ENCODE peak calls at places on chromosomes 5 and 9, in ten cellular contexts. L, W, K, H, S, B, T, C, Y and A are unnamed samples.

GRCh38 chr5:105030153-105030552 is 1467.6 kb upstream of the NUDT12 start:
- DNase-seq in L (no peak), W (no peak), K (no peak), H (no peak), S (no peak), B (no peak), T (no peak), C (no peak), Y (no peak), A (no peak)

GRCh38 chr5:73831066-73831465 is 205.1 kb downstream of the ARHGEF28 start:
- DNase-seq in L (no peak), W (no peak), K (no peak), H (peak), S (no peak), B (no peak), T (no peak), C (no peak), Y (no peak), A (no peak)

GRCh38 chr5:1139806-1140187 is 27.9 kb upstream of the SLC12A7 start:
- DNase-seq in L (no peak), W (no peak), K (no peak), H (peak), S (no peak), B (no peak), T (no peak), C (peak), Y (no peak), A (no peak)

GRCh38 chr5:124519396-124519795 is 227.0 kb downstream of the ZNF608 start:
- DNase-seq in L (peak), W (peak), K (peak), H (peak), S (no peak), B (no peak), T (no peak), C (peak), Y (no peak), A (no peak)

GRCh38 chr5:169350759-169351240 is 49.9 kb upstream of the SLIT3 start:
- DNase-seq in L (peak), W (no peak), K (no peak), H (peak), S (no peak), B (no peak), T (no peak), C (no peak), Y (peak), A (no peak)

GRCh38 chr9:108463927-108464606 is 391.7 kb downstream of the ACTL7B start:
- DNase-seq in L (peak), W (no peak), K (no peak), H (no peak), S (no peak), B (no peak), T (no peak), C (no peak), Y (no peak), A (no peak)

GRCh38 chr5:10595678-10596309 is 31.9 kb downstream of the ANKRD33B start:
- DNase-seq in L (peak), W (no peak), K (peak), H (peak), S (peak), B (no peak), T (no peak), C (peak), Y (no peak), A (no peak)

GRCh38 chr5:36590513-36591286 is 15.7 kb upstream of the SLC1A3 start:
- DNase-seq in L (no peak), W (peak), K (no peak), H (no peak), S (no peak), B (no peak), T (no peak), C (no peak), Y (no peak), A (no peak)

GRCh38 chr9:5315187-5315923 is 10.8 kb upstream of the RLN2 start:
- DNase-seq in L (no peak), W (no peak), K (no peak), H (no peak), S (no peak), B (no peak), T (no peak), C (no peak), Y (no peak), A (no peak)

GRCh38 chr5:73157399-73158303 is 15.3 kb upstream of the TMEM174 start:
- DNase-seq in L (no peak), W (no peak), K (no peak), H (no peak), S (no peak), B (no peak), T (no peak), C (no peak), Y (no peak), A (no peak)

GRCh38 chr9:38706493-38706892 is 13.4 kb downstream of the FAM240B start:
- DNase-seq in L (no peak), W (no peak), K (no peak), H (no peak), S (no peak), B (no peak), T (no peak), C (no peak), Y (no peak), A (no peak)

GRCh38 chr9:96856363-96857286 is 2.3 kb upstream of the ZNF782 start:
- DNase-seq in L (peak), W (peak), K (peak), H (peak), S (peak), B (peak), T (no peak), C (peak), Y (peak), A (peak)

GRCh38 chr9:112061152-112061740 is 113.9 kb downstream of the SUSD1 start:
- DNase-seq in L (peak), W (no peak), K (peak), H (peak), S (no peak), B (no peak), T (no peak), C (peak), Y (peak), A (no peak)

GRCh38 chr5:170336065-170336464 is 38.5 kb upstream of the LCP2 start:
- DNase-seq in L (no peak), W (no peak), K (no peak), H (no peak), S (no peak), B (no peak), T (no peak), C (no peak), Y (no peak), A (no peak)

GRCh38 chr5:110963495-110963894 is 108.0 kb upstream of the TSLP start:
- DNase-seq in L (no peak), W (no peak), K (no peak), H (no peak), S (no peak), B (no peak), T (no peak), C (no peak), Y (peak), A (no peak)

GRCh38 chr5:33309780-33310345 is 130.9 kb upstream of the TARS1 start:
- DNase-seq in L (peak), W (no peak), K (no peak), H (no peak), S (no peak), B (no peak), T (no peak), C (no peak), Y (no peak), A (no peak)

GRCh38 chr9:28270156-28270555 is 696.9 kb upstream of the C9orf72 start:
- DNase-seq in L (no peak), W (no peak), K (no peak), H (peak), S (no peak), B (no peak), T (no peak), C (no peak), Y (no peak), A (no peak)

GRCh38 chr5:131396015-131396414 is 132.2 kb downstream of the CDC42SE2 start:
- DNase-seq in L (no peak), W (no peak), K (no peak), H (no peak), S (no peak), B (no peak), T (no peak), C (peak), Y (no peak), A (no peak)

GRCh38 chr9:37464426-37465248 is 613 bp downstream of the ZBTB5 start:
- DNase-seq in L (peak), W (peak), K (peak), H (peak), S (peak), B (peak), T (no peak), C (peak), Y (no peak), A (peak)

GRCh38 chr5:149367972-149368645 is 10.3 kb downstream of the PCYOX1L start:
- DNase-seq in L (no peak), W (no peak), K (no peak), H (no peak), S (no peak), B (no peak), T (no peak), C (no peak), Y (no peak), A (no peak)

GRCh38 chr9:113293285-113293874 is 9.8 kb downstream of the RNF183 start:
- DNase-seq in L (peak), W (no peak), K (no peak), H (no peak), S (no peak), B (no peak), T (no peak), C (no peak), Y (no peak), A (no peak)

GRCh38 chr9:133864011-133864410 is 125.9 kb upstream of the SARDH start:
- DNase-seq in L (no peak), W (no peak), K (no peak), H (peak), S (no peak), B (no peak), T (no peak), C (no peak), Y (no peak), A (no peak)

GRCh38 chr9:74920944-74921626 is 31.6 kb downstream of the C9orf40 start:
- DNase-seq in L (no peak), W (no peak), K (no peak), H (peak), S (no peak), B (no peak), T (no peak), C (no peak), Y (no peak), A (no peak)

GRCh38 chr9:37290881-37291485 is 131.5 kb upstream of the GRHPR start:
- DNase-seq in L (peak), W (no peak), K (no peak), H (peak), S (no peak), B (no peak), T (no peak), C (peak), Y (no peak), A (no peak)

GRCh38 chr5:157326440-157327023 is 60.6 kb downstream of the CYFIP2 start:
- DNase-seq in L (no peak), W (no peak), K (no peak), H (no peak), S (no peak), B (no peak), T (no peak), C (no peak), Y (no peak), A (no peak)

GRCh38 chr5:88675758-88676636 is 207.0 kb downstream of the MEF2C start:
- DNase-seq in L (no peak), W (peak), K (no peak), H (peak), S (peak), B (peak), T (peak), C (peak), Y (peak), A (peak)

GRCh38 chr5:141822134-141822533 is 56.1 kb downstream of the PCDH1 start:
- DNase-seq in L (peak), W (no peak), K (no peak), H (peak), S (no peak), B (no peak), T (no peak), C (no peak), Y (no peak), A (no peak)

GRCh38 chr5:93581738-93582414 is 857 bp upstream of the NR2F1-AS1 start:
- DNase-seq in L (peak), W (no peak), K (peak), H (peak), S (no peak), B (peak), T (no peak), C (no peak), Y (no peak), A (no peak)

GRCh38 chr5:40681351-40682311 is 1.9 kb downstream of the PTGER4 start:
- DNase-seq in L (no peak), W (peak), K (no peak), H (peak), S (no peak), B (no peak), T (no peak), C (peak), Y (peak), A (no peak)

GRCh38 chr9:92964981-92965758 is 17.8 kb downstream of the FGD3 start:
- DNase-seq in L (no peak), W (no peak), K (peak), H (no peak), S (no peak), B (no peak), T (no peak), C (peak), Y (no peak), A (no peak)

GRCh38 chr5:57832873-57833272 is 350.3 kb upstream of the ACTBL2 start:
- DNase-seq in L (peak), W (no peak), K (no peak), H (no peak), S (no peak), B (no peak), T (no peak), C (no peak), Y (peak), A (no peak)